ENCODE peak calls at places on chromosome 18, in eight cellular contexts. J is aorta; I is psoas muscle; X is spleen; N is GM23338; Z is Panc1; C is CD8-positive, alpha-beta memory T cell; T is right atrium auricular region. R is an unnamed sample.

GRCh38 chr18:78406743-78407455 is 572.7 kb upstream of the SALL3 start:
- DNase-seq in J (no peak), I (no peak), X (peak; percentile 55), N (no peak), Z (no peak), C (no peak), T (no peak), R (no peak)

GRCh38 chr18:50751490-50751889 is 68.3 kb downstream of the MRO start:
- DNase-seq in J (no peak), I (no peak), X (no peak), N (no peak), Z (no peak), C (no peak), T (peak; percentile 30), R (no peak)

GRCh38 chr18:76234559-76234958 is 260.5 kb downstream of the ZNF516 start:
- DNase-seq in J (no peak), I (no peak), X (no peak), N (no peak), Z (no peak), C (no peak), T (no peak), R (no peak)

GRCh38 chr18:28267878-28268625 is 91.1 kb upstream of the CDH2 start:
- DNase-seq in J (no peak), I (no peak), X (no peak), N (no peak), Z (no peak), C (no peak), T (no peak), R (no peak)

GRCh38 chr18:57859314-57859713 is 56.2 kb upstream of the ATP8B1 start:
- DNase-seq in J (no peak), I (no peak), X (no peak), N (peak; percentile 51), Z (no peak), C (no peak), T (no peak), R (no peak)

GRCh38 chr18:9842446-9842845 is 43.3 kb upstream of the TXNDC2 start:
- DNase-seq in J (no peak), I (no peak), X (no peak), N (no peak), Z (no peak), C (no peak), T (no peak), R (no peak)

GRCh38 chr18:55337908-55338521 is 250.0 kb downstream of the TCF4 start:
- DNase-seq in J (no peak), I (peak; percentile 35), X (no peak), N (no peak), Z (no peak), C (no peak), T (peak; percentile 71), R (peak; percentile 56)

GRCh38 chr18:61334491-61334850 is 1.2 kb downstream of the CDH20 start:
- DNase-seq in J (no peak), I (no peak), X (no peak), N (no peak), Z (no peak), C (no peak), T (no peak), R (no peak)

GRCh38 chr18:77255426-77256105 is 5.9 kb downstream of the GALR1 start:
- DNase-seq in J (no peak), I (no peak), X (no peak), N (no peak), Z (no peak), C (no peak), T (no peak), R (no peak)

GRCh38 chr18:39685303-39685902 is 2119.8 kb upstream of the CELF4 start:
- DNase-seq in J (no peak), I (no peak), X (no peak), N (peak; percentile 84), Z (no peak), C (no peak), T (no peak), R (no peak)

GRCh38 chr18:74596959-74597661 is 560 bp upstream of the ZNF407 start:
- DNase-seq in J (peak; percentile 91), I (peak; percentile 74), X (peak; percentile 95), N (peak; percentile 77), Z (no peak), C (peak; percentile 80), T (peak; percentile 79), R (peak; percentile 87)

GRCh38 chr18:55592106-55592505 is 4.1 kb upstream of the TCF4 start:
- DNase-seq in J (no peak), I (no peak), X (no peak), N (no peak), Z (no peak), C (no peak), T (no peak), R (no peak)

GRCh38 chr18:58895385-58895784 is 30.7 kb downstream of the ZNF532 start:
- DNase-seq in J (no peak), I (no peak), X (no peak), N (no peak), Z (no peak), C (no peak), T (no peak), R (no peak)

GRCh38 chr18:4353853-4354418 is 101.2 kb downstream of the DLGAP1 start:
- DNase-seq in J (no peak), I (no peak), X (no peak), N (no peak), Z (no peak), C (no peak), T (no peak), R (no peak)

GRCh38 chr18:76814256-76814655 is 8.1 kb upstream of the ZNF236 start:
- DNase-seq in J (no peak), I (no peak), X (no peak), N (no peak), Z (no peak), C (no peak), T (peak; percentile 30), R (no peak)

GRCh38 chr18:25832008-25832604 is 258.3 kb downstream of the SS18 start:
- DNase-seq in J (no peak), I (peak; percentile 61), X (no peak), N (peak; percentile 80), Z (peak; percentile 38), C (no peak), T (peak; percentile 71), R (peak; percentile 72)

GRCh38 chr18:12422936-12423335 is 15.2 kb downstream of the PRELID3A start:
- DNase-seq in J (no peak), I (no peak), X (no peak), N (peak; percentile 62), Z (no peak), C (no peak), T (no peak), R (peak; percentile 45)

GRCh38 chr18:56323673-56324072 is 314.7 kb downstream of the TXNL1 start:
- DNase-seq in J (no peak), I (no peak), X (no peak), N (no peak), Z (no peak), C (no peak), T (no peak), R (no peak)

GRCh38 chr18:10481831-10482230 is 27.4 kb downstream of the APCDD1 start:
- DNase-seq in J (no peak), I (no peak), X (no peak), N (peak; percentile 47), Z (no peak), C (no peak), T (no peak), R (no peak)

GRCh38 chr18:36733150-36733549 is 95.7 kb downstream of the TPGS2 start:
- DNase-seq in J (no peak), I (no peak), X (no peak), N (peak; percentile 20), Z (no peak), C (no peak), T (no peak), R (no peak)

GRCh38 chr18:74512321-74513053 is 16.3 kb downstream of the CNDP2 start:
- DNase-seq in J (no peak), I (no peak), X (peak; percentile 57), N (no peak), Z (no peak), C (no peak), T (no peak), R (no peak)

GRCh38 chr18:80229342-80229741 is 18.0 kb downstream of the PARD6G start:
- DNase-seq in J (no peak), I (no peak), X (no peak), N (no peak), Z (no peak), C (no peak), T (peak; percentile 32), R (no peak)

GRCh38 chr18:59079264-59079972 is 60.3 kb upstream of the SEC11C start:
- DNase-seq in J (no peak), I (no peak), X (no peak), N (no peak), Z (no peak), C (no peak), T (no peak), R (no peak)

GRCh38 chr18:44765451-44765850 is 84.8 kb downstream of the SETBP1 start:
- DNase-seq in J (no peak), I (no peak), X (no peak), N (no peak), Z (no peak), C (no peak), T (no peak), R (no peak)
- H3K4me1 ChIP-seq in J (peaks cover 9% of the 10 kb centered on the region), I (peaks cover 70% of the 10 kb centered on the region), X (peaks cover 8% of the 10 kb centered on the region), N (peaks cover 17% of the 10 kb centered on the region), Z (no peaks in the 10 kb centered on the region), C (peaks cover 2% of the 10 kb centered on the region), T (peaks cover 4% of the 10 kb centered on the region), R (peaks cover 16% of the 10 kb centered on the region)

GRCh38 chr18:6955304-6955703 is 162.3 kb downstream of the LAMA1 start:
- DNase-seq in J (no peak), I (no peak), X (no peak), N (no peak), Z (no peak), C (no peak), T (no peak), R (no peak)
- H3K4me3 ChIP-seq in J (no peak overlapping the region), I (no peak overlapping the region), X (no peak overlapping the region), N (no peak overlapping the region), Z (no peak overlapping the region), C (no peak overlapping the region), T (no peak overlapping the region), R (no peak overlapping the region)

GRCh38 chr18:23539298-23539697 is 36.0 kb downstream of the RMC1 start:
- DNase-seq in J (no peak), I (no peak), X (no peak), N (no peak), Z (no peak), C (no peak), T (no peak), R (no peak)

GRCh38 chr18:23538040-23538439 is 34.7 kb downstream of the RMC1 start:
- DNase-seq in J (no peak), I (no peak), X (no peak), N (no peak), Z (no peak), C (no peak), T (no peak), R (no peak)

GRCh38 chr18:23539911-23540475 is 36.7 kb downstream of the RMC1 start:
- DNase-seq in J (no peak), I (no peak), X (no peak), N (no peak), Z (no peak), C (no peak), T (no peak), R (no peak)

GRCh38 chr18:23537274-23537673 is 34.0 kb downstream of the RMC1 start:
- DNase-seq in J (no peak), I (no peak), X (no peak), N (no peak), Z (no peak), C (no peak), T (no peak), R (no peak)

GRCh38 chr18:23538870-23539269 is 35.6 kb downstream of the RMC1 start:
- DNase-seq in J (no peak), I (no peak), X (no peak), N (no peak), Z (no peak), C (no peak), T (no peak), R (no peak)
- H3K36me3 ChIP-seq in J (peaks cover 26% of the 10 kb centered on the region), I (peaks cover 100% of the 10 kb centered on the region), X (peaks cover 100% of the 10 kb centered on the region), N (peaks cover 73% of the 10 kb centered on the region), Z (peaks cover 38% of the 10 kb centered on the region), C (peaks cover 63% of the 10 kb centered on the region), T (peaks cover 87% of the 10 kb centered on the region), R (peaks cover 96% of the 10 kb centered on the region)

GRCh38 chr18:48735856-48736255 is 197.0 kb downstream of the CTIF start:
- DNase-seq in J (peak; percentile 51), I (no peak), X (no peak), N (no peak), Z (no peak), C (no peak), T (no peak), R (no peak)
- H3K4me1 ChIP-seq in J (no peaks in the 10 kb centered on the region), I (peaks cover 31% of the 10 kb centered on the region), X (no peaks in the 10 kb centered on the region), N (peaks cover 4% of the 10 kb centered on the region), Z (no peaks in the 10 kb centered on the region), C (no peaks in the 10 kb centered on the region), T (peaks cover 60% of the 10 kb centered on the region), R (peaks cover 11% of the 10 kb centered on the region)

R was measured in upper lobe of right lung.